ENCODE peak calls at places on chromosomes 13 and 19, in five cellular contexts. H is HEK293T, Q is H1, M is GM12878, B is HepG2. J is an unnamed sample.

GRCh38 chr13:99215466-99215865 is 14.8 kb downstream of the UBAC2 start:
- DNase-seq in H (no peak), Q (no peak), B (no peak), M (no peak), J (no peak)

GRCh38 chr13:72284791-72285190 is 417.8 kb upstream of the DACH1 start:
- DNase-seq in H (no peak), M (no peak), Q (no peak), B (no peak), J (no peak)

GRCh38 chr13:73366241-73366640 is 307.4 kb downstream of the KLF5 start:
- DNase-seq in B (no peak), Q (no peak), M (no peak), H (no peak), J (no peak)

GRCh38 chr13:31891472-31891871 is 140.1 kb upstream of the FRY start:
- DNase-seq in H (no peak), B (no peak), M (no peak), Q (no peak), J (no peak)

GRCh38 chr13:28744656-28745055 is 25.9 kb upstream of the SLC46A3 start:
- DNase-seq in B (no peak), Q (no peak), H (no peak), M (no peak), J (no peak)

GRCh38 chr19:5281588-5281987 is 59.0 kb downstream of the PTPRS start:
- DNase-seq in M (no peak), B (no peak), Q (no peak), H (no peak), J (no peak)

GRCh38 chr19:55585658-55586339 is 5.2 kb upstream of the ZNF579 start:
- DNase-seq in Q (no peak), B (peak), H (no peak), M (no peak), J (no peak)

GRCh38 chr19:56310462-56310861 is 4.2 kb downstream of the ZSCAN5A start:
- DNase-seq in B (no peak), M (no peak), Q (no peak), H (no peak), J (no peak)

GRCh38 chr19:49458567-49458903 is 5.5 kb downstream of the ALDH16A1 start:
- DNase-seq in H (no peak), B (no peak), M (no peak), Q (no peak), J (no peak)

GRCh38 chr19:4197228-4197624 is 14.7 kb downstream of the ANKRD24 start:
- DNase-seq in H (no peak), M (no peak), B (no peak), Q (no peak), J (no peak)

GRCh38 chr19:57280913-57281425 is 684 bp downstream of the ZNF460 start:
- DNase-seq in Q (no peak), H (no peak), M (no peak), B (no peak), J (no peak)

DNA sequence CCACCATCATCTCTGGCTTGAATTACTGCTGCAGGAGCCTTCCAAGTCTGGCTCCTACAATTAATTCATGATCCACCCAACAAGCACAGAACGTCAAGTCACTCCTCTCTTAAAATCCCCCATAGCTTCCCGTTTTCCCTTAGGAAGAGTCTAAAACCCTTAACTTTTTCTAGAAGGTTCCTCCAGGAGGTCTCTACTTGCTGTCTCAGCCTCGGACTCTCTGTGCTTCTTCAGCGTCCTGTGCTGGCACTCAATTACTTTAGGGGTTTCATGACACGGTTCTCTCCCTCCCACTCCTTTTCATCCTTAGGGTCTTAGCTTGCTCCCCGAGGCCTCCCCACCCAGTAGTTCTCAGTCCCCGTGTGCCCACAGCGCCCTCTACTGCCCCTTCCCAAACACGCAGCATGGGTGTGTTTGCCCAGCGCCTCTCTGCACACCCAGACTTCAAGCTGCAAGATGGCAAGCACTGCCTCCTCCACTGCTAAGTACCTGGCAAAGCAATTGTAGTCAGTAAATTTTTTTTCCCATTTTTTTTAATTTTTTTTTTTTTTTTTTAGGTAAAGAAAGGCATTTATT is 25.8 kb upstream of the MAP3K10 start:
- DNase-seq in Q (peak), M (no peak), H (peak), B (peak), J (peak)
- TF ChIP-seq SUZ12 in Q (no peak), M (no peak), H (no peak), B (no peak), J (no peak)

GRCh38 chr19:15137777-15138176 is 30.6 kb downstream of the SYDE1 start:
- DNase-seq in B (no peak), H (no peak), M (no peak), Q (no peak), J (no peak)

GRCh38 chr19:15142313-15142712 is 35.1 kb downstream of the SYDE1 start:
- DNase-seq in M (no peak), Q (no peak), B (no peak), H (no peak), J (no peak)

GRCh38 chr19:15141143-15141542 is 33.9 kb downstream of the SYDE1 start:
- DNase-seq in M (no peak), B (no peak), Q (no peak), H (no peak), J (no peak)

GRCh38 chr19:15138427-15138826 is 31.2 kb downstream of the SYDE1 start:
- DNase-seq in H (no peak), Q (no peak), B (no peak), M (no peak), J (no peak)

DNA sequence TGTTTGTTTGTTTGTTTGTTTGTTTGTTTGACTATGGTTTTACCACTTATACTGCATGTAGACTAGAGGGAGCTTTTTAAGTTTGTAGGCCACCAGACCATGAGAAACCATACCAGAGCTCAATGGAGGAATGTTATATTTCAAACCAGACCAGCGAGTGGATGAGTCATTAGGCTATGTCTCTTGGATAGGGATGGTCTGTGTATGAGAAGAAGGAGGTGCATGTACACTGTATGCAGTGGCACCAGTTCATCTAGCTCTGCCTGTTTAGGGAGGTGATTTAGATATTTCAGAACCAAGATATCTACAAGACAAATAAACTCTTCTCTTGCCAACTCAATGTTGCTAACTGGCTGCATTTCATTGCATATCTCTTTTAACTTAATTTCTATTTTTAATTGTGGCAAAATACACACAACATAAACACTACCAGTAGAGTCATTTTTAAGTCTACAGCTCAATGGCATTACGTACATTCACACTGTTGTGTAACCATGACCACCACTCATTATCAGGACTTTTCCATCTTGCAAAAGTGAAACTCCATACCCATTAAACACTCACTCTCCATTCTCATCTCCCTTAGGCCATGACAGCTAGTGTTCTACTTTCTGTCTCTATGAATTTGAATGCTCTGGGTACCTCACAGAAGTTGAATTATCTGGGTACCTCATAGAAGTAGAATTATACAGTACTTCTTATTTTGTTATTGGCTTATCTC is 29.2 kb downstream of the SYDE1 start:
- DNase-seq in H (no peak), Q (no peak), M (no peak), B (no peak), J (no peak)
- TF ChIP-seq SUZ12 in H (no peak), Q (no peak), M (no peak), B (no peak), J (no peak)

DNA sequence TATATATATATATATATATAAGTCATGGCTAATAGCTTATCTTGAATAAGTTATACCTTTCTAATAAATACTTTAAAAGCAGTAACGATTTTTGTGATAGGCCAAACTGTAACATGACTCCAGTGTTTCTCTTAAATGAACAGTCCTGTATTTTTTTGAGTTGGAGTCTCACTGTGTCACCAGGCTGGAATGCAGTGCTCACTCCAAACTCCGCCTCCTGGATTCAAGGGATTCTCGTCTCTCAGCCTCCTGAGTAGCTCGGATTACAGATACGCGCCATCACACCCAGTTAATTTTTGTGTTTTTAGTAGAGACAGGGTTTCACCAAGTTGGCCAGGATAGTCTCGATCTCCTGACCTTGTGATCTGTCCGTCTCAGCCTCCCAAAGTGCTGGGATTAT is 814.2 kb upstream of the SLITRK5 start:
- DNase-seq in M (no peak), B (peak), Q (no peak), H (no peak), J (no peak)
- TF ChIP-seq SUZ12 in M (no peak), B (no peak), Q (no peak), H (no peak), J (no peak)

DNA sequence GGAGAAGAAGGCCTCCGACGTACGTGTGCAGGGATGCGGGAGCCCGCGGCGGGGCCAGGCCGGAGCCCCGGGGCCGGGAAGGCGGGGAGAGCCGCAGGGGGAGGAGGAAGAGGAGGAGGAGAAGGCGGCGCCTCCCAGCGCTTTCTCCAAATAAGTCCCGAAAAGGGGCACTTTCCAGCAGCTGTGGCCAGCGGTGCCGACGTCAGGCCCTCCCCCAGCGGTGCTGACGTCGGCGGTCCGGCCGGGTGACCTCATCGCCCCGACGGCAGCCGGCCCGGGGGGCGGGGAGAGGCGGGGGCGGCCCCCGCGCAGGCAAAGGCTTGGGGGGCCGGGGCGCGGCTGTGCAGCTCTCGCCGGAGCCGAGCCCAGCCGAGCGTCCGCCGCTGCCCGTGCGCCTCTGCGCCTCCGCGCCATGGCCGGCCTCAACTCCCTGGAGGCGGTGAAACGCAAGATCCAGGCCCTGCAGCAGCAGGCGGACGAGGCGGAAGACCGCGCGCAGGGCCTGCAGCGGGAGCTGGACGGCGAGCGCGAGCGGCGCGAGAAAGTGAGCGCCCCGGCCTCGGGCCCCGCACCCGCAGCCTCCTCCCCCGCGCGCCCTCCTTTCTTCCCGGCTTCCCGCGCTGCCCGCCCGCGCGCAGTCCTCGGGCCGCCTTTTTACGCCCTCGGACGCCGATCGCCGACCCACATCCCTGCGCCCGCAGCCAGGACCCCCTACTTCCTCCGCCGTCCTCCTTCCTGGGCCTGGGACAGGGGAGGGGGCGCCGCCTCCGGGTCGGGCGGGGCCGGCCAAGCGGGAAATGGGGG is at the start of gene TPM4:
- DNase-seq in M (peak), Q (peak), H (peak), B (peak), J (peak)
- TF ChIP-seq SUZ12 in M (no peak), Q (no peak), H (no peak), B (no peak), J (no peak)

GRCh38 chr13:63631006-63631405 is 2215.4 kb upstream of the PCDH20 start:
- DNase-seq in Q (no peak), B (no peak), H (no peak), M (no peak), J (no peak)

GRCh38 chr13:63636231-63636993 is 2220.8 kb upstream of the PCDH20 start:
- DNase-seq in Q (no peak), M (peak), B (no peak), H (peak), J (no peak)
- TF ChIP-seq SUZ12 in Q (no peak), M (no peak), B (no peak), H (no peak), J (no peak)

DNA sequence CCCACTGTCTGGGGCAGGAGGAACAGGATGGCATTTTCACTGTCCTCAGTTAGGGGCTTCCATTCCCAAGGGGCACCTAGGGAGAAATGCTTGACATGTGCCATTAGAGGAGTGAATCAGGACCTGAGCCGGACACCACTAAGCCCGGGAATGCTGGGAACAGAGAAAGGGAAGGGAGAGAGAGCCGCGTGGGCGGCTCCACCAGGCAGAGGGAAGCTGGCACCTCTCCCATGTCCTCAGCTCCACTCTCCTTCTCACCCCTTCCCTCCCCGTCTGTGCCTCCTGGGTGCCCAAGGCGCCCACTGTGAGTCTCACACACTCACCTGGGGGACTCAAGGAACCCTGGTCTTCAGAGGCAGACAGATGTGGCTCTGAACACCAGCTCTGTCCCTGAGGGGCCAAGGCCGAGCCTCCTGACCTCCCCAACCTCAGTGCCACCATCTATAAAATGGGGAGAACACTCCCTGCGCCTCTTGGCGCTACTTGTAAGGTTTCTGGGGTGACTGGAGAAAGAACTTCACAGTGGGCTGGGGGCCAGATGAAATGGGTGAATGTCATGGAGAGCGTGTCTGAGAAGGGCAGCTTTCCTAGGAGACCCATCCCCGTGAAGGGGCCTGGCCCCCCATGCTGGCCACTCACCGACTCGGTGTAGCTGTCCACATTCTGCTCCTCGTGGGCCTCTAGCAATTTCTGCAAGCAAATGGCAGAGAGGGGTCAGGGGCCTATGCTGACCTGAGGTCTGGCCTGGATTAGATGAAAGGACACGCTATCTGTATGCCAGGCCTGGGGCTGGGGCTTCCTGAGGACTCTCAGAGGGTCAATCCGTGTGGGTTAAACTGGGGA is 5.3 kb upstream of the KPTN start:
- DNase-seq in B (no peak), Q (no peak), M (no peak), H (no peak), J (no peak)
- TF ChIP-seq SUZ12 in B (no peak), Q (no peak), M (no peak), H (no peak), J (no peak)